ENCODE peak calls at places on chromosomes 12 and 14, in seven cellular contexts. One of them, this sample, is unnamed.
A peak's percentile ranks its signal among the peaks of the same experiment; 100 is the strongest.

GRCh38 chr12:92624236-92624635 is 78.6 kb upstream of the PLEKHG7 start:
- DNase-seq in B cell: no peak
- DNase-seq in GM12865: no peak
- DNase-seq in endothelial cell: no peak
- DNase-seq in foreskin keratinocyte: peak; percentile 63
- DNase-seq in HT1080: peak; percentile 48
- DNase-seq in DMS53: no peak
- DNase-seq in this sample: peak; percentile 11

GRCh38 chr12:28539691-28540323 is 349.6 kb downstream of the CCDC91 start:
- DNase-seq in foreskin keratinocyte: no peak
- DNase-seq in GM12865: no peak
- DNase-seq in B cell: no peak
- DNase-seq in DMS53: peak; percentile 42
- DNase-seq in endothelial cell: no peak
- DNase-seq in HT1080: no peak
- DNase-seq in this sample: no peak

GRCh38 chr12:122825773-122826724 is 9.2 kb upstream of the HIP1R start:
- DNase-seq in GM12865: no peak
- DNase-seq in HT1080: peak; percentile 33
- DNase-seq in DMS53: peak; percentile 66
- DNase-seq in foreskin keratinocyte: no peak
- DNase-seq in B cell: peak; percentile 32
- DNase-seq in endothelial cell: no peak
- DNase-seq in this sample: no peak

GRCh38 chr14:101797785-101798342 is 36.4 kb downstream of the PPP2R5C start:
- DNase-seq in B cell: no peak
- DNase-seq in GM12865: no peak
- DNase-seq in endothelial cell: no peak
- DNase-seq in HT1080: no peak
- DNase-seq in foreskin keratinocyte: no peak
- DNase-seq in DMS53: no peak
- DNase-seq in this sample: no peak

GRCh38 chr12:23066095-23066494 is 441.1 kb downstream of the ETNK1 start:
- DNase-seq in foreskin keratinocyte: no peak
- DNase-seq in GM12865: no peak
- DNase-seq in B cell: no peak
- DNase-seq in DMS53: no peak
- DNase-seq in HT1080: no peak
- DNase-seq in endothelial cell: no peak
- DNase-seq in this sample: no peak

GRCh38 chr12:65121049-65121955 is at the start of gene WIF1:
- DNase-seq in foreskin keratinocyte: peak; percentile 5
- DNase-seq in B cell: peak; percentile 50
- DNase-seq in GM12865: peak; percentile 18
- DNase-seq in DMS53: peak; percentile 86
- DNase-seq in endothelial cell: peak; percentile 55
- DNase-seq in HT1080: no peak
- DNase-seq in this sample: no peak

GRCh38 chr12:31325524-31325875 is 450 bp downstream of the SINHCAF start:
- DNase-seq in endothelial cell: no peak
- DNase-seq in DMS53: peak; percentile 85
- DNase-seq in foreskin keratinocyte: no peak
- DNase-seq in HT1080: no peak
- DNase-seq in GM12865: peak; percentile 30
- DNase-seq in B cell: no peak
- DNase-seq in this sample: no peak

GRCh38 chr12:73699318-73699717 is 838.3 kb upstream of the ATXN7L3B start:
- DNase-seq in HT1080: no peak
- DNase-seq in foreskin keratinocyte: no peak
- DNase-seq in B cell: no peak
- DNase-seq in endothelial cell: no peak
- DNase-seq in GM12865: no peak
- DNase-seq in DMS53: no peak
- DNase-seq in this sample: no peak

GRCh38 chr12:23057571-23057970 is 432.6 kb downstream of the ETNK1 start:
- DNase-seq in GM12865: no peak
- DNase-seq in DMS53: no peak
- DNase-seq in HT1080: no peak
- DNase-seq in B cell: no peak
- DNase-seq in foreskin keratinocyte: no peak
- DNase-seq in endothelial cell: no peak
- DNase-seq in this sample: no peak

GRCh38 chr12:3263939-3264699 is 186.9 kb downstream of the TSPAN9 start:
- DNase-seq in foreskin keratinocyte: no peak
- DNase-seq in GM12865: no peak
- DNase-seq in HT1080: no peak
- DNase-seq in DMS53: no peak
- DNase-seq in B cell: no peak
- DNase-seq in endothelial cell: no peak
- DNase-seq in this sample: no peak

GRCh38 chr12:32561931-32562341 is 117.2 kb upstream of the DNM1L start:
- DNase-seq in HT1080: no peak
- DNase-seq in GM12865: no peak
- DNase-seq in DMS53: no peak
- DNase-seq in foreskin keratinocyte: no peak
- DNase-seq in endothelial cell: no peak
- DNase-seq in B cell: no peak
- DNase-seq in this sample: no peak

GRCh38 chr12:51788876-51789275 is 59.6 kb downstream of the FIGNL2 start:
- DNase-seq in foreskin keratinocyte: no peak
- DNase-seq in DMS53: no peak
- DNase-seq in endothelial cell: no peak
- DNase-seq in HT1080: peak; percentile 70
- DNase-seq in GM12865: peak; percentile 15
- DNase-seq in B cell: no peak
- DNase-seq in this sample: no peak

GRCh38 chr12:19222566-19222965 is 93.0 kb downstream of the PLEKHA5 start:
- DNase-seq in DMS53: no peak
- DNase-seq in foreskin keratinocyte: no peak
- DNase-seq in GM12865: no peak
- DNase-seq in B cell: no peak
- DNase-seq in HT1080: no peak
- DNase-seq in endothelial cell: no peak
- DNase-seq in this sample: no peak

GRCh38 chr12:113347-113746 is 46.8 kb downstream of the IQSEC3 start:
- DNase-seq in endothelial cell: no peak
- DNase-seq in GM12865: no peak
- DNase-seq in HT1080: no peak
- DNase-seq in B cell: no peak
- DNase-seq in DMS53: peak; percentile 31
- DNase-seq in foreskin keratinocyte: no peak
- DNase-seq in this sample: no peak

GRCh38 chr12:58346032-58346632 is 404.8 kb downstream of the ATP23 start:
- DNase-seq in B cell: peak; percentile 17
- DNase-seq in GM12865: peak; percentile 24
- DNase-seq in HT1080: peak; percentile 52
- DNase-seq in foreskin keratinocyte: no peak
- DNase-seq in endothelial cell: no peak
- DNase-seq in DMS53: peak; percentile 72
- DNase-seq in this sample: peak; percentile 38

GRCh38 chr12:82952946-82953345 is 266.2 kb downstream of the TMTC2 start:
- DNase-seq in foreskin keratinocyte: peak; percentile 43
- DNase-seq in HT1080: no peak
- DNase-seq in GM12865: peak; percentile 24
- DNase-seq in B cell: no peak
- DNase-seq in DMS53: no peak
- DNase-seq in endothelial cell: no peak
- DNase-seq in this sample: no peak

GRCh38 chr12:5789469-5789968 is 155.5 kb downstream of the ANO2 start:
- DNase-seq in foreskin keratinocyte: peak; percentile 14
- DNase-seq in B cell: no peak
- DNase-seq in GM12865: no peak
- DNase-seq in endothelial cell: no peak
- DNase-seq in HT1080: peak; percentile 44
- DNase-seq in DMS53: no peak
- DNase-seq in this sample: peak; percentile 11

GRCh38 chr12:39441963-39442894 is 691 bp downstream of the KIF21A start:
- DNase-seq in HT1080: peak; percentile 47
- DNase-seq in DMS53: peak; percentile 81
- DNase-seq in endothelial cell: peak; percentile 36
- DNase-seq in B cell: peak; percentile 55
- DNase-seq in GM12865: peak; percentile 75
- DNase-seq in foreskin keratinocyte: no peak
- DNase-seq in this sample: no peak

GRCh38 chr14:100386121-100386520 is 63.0 kb downstream of the SLC25A47 start:
- DNase-seq in DMS53: no peak
- DNase-seq in endothelial cell: no peak
- DNase-seq in HT1080: no peak
- DNase-seq in GM12865: no peak
- DNase-seq in foreskin keratinocyte: no peak
- DNase-seq in B cell: no peak
- DNase-seq in this sample: no peak

GRCh38 chr14:70378687-70379086 is 19.2 kb upstream of the COX16 start:
- DNase-seq in endothelial cell: no peak
- DNase-seq in HT1080: no peak
- DNase-seq in DMS53: no peak
- DNase-seq in GM12865: no peak
- DNase-seq in foreskin keratinocyte: no peak
- DNase-seq in B cell: no peak
- DNase-seq in this sample: no peak

GRCh38 chr12:127628655-127629054 is 638.3 kb upstream of the TMEM132C start:
- DNase-seq in B cell: no peak
- DNase-seq in endothelial cell: no peak
- DNase-seq in DMS53: peak; percentile 69
- DNase-seq in HT1080: peak; percentile 68
- DNase-seq in foreskin keratinocyte: no peak
- DNase-seq in GM12865: no peak
- DNase-seq in this sample: no peak

GRCh38 chr12:34399631-34400422 is 377.5 kb downstream of the ALG10 start:
- DNase-seq in GM12865: no peak
- DNase-seq in foreskin keratinocyte: no peak
- DNase-seq in HT1080: no peak
- DNase-seq in DMS53: no peak
- DNase-seq in B cell: no peak
- DNase-seq in endothelial cell: peak; percentile 0
- DNase-seq in this sample: no peak

GRCh38 chr14:99884834-99885648 is 91.8 kb downstream of the EML1 start:
- DNase-seq in B cell: peak; percentile 50
- DNase-seq in DMS53: peak; percentile 73
- DNase-seq in GM12865: peak; percentile 64
- DNase-seq in endothelial cell: peak; percentile 22
- DNase-seq in HT1080: peak; percentile 33
- DNase-seq in foreskin keratinocyte: no peak
- DNase-seq in this sample: peak; percentile 64

GRCh38 chr12:68097386-68097785 is 62.2 kb downstream of the IFNG start:
- DNase-seq in B cell: no peak
- DNase-seq in endothelial cell: no peak
- DNase-seq in foreskin keratinocyte: peak; percentile 60
- DNase-seq in DMS53: no peak
- DNase-seq in HT1080: peak; percentile 26
- DNase-seq in GM12865: no peak
- DNase-seq in this sample: no peak

GRCh38 chr12:11581179-11581755 is 68.2 kb upstream of the ETV6 start:
- DNase-seq in HT1080: peak; percentile 63
- DNase-seq in GM12865: peak; percentile 87
- DNase-seq in B cell: peak; percentile 79
- DNase-seq in DMS53: peak; percentile 92
- DNase-seq in foreskin keratinocyte: peak; percentile 16
- DNase-seq in endothelial cell: peak; percentile 61
- DNase-seq in this sample: peak; percentile 77

GRCh38 chr12:113242018-113242418 is 20.8 kb downstream of the TPCN1 start:
- DNase-seq in foreskin keratinocyte: no peak
- DNase-seq in HT1080: peak; percentile 95
- DNase-seq in endothelial cell: no peak
- DNase-seq in GM12865: no peak
- DNase-seq in B cell: no peak
- DNase-seq in DMS53: peak; percentile 93
- DNase-seq in this sample: no peak

GRCh38 chr12:102059343-102059742 is 2.4 kb downstream of the WASHC3 start:
- DNase-seq in GM12865: peak; percentile 36
- DNase-seq in B cell: no peak
- DNase-seq in foreskin keratinocyte: no peak
- DNase-seq in endothelial cell: no peak
- DNase-seq in DMS53: peak; percentile 93
- DNase-seq in HT1080: no peak
- DNase-seq in this sample: no peak

GRCh38 chr14:30974628-30975027 is 50.8 kb upstream of the AP4S1 start:
- DNase-seq in foreskin keratinocyte: no peak
- DNase-seq in GM12865: no peak
- DNase-seq in endothelial cell: no peak
- DNase-seq in DMS53: no peak
- DNase-seq in HT1080: no peak
- DNase-seq in B cell: no peak
- DNase-seq in this sample: no peak

GRCh38 chr14:66649515-66649914 is 141.6 kb downstream of the GPHN start:
- DNase-seq in GM12865: peak; percentile 89
- DNase-seq in endothelial cell: no peak
- DNase-seq in HT1080: no peak
- DNase-seq in DMS53: peak; percentile 77
- DNase-seq in foreskin keratinocyte: no peak
- DNase-seq in B cell: no peak
- DNase-seq in this sample: no peak

GRCh38 chr14:20986811-20987210 is 3.0 kb upstream of the METTL17 start:
- DNase-seq in DMS53: peak; percentile 9
- DNase-seq in foreskin keratinocyte: peak; percentile 90
- DNase-seq in HT1080: peak; percentile 92
- DNase-seq in B cell: no peak
- DNase-seq in endothelial cell: no peak
- DNase-seq in GM12865: no peak
- DNase-seq in this sample: peak; percentile 94

GRCh38 chr12:108305520-108305919 is 33.6 kb downstream of the CMKLR1 start:
- DNase-seq in endothelial cell: peak; percentile 13
- DNase-seq in foreskin keratinocyte: no peak
- DNase-seq in B cell: no peak
- DNase-seq in HT1080: peak; percentile 71
- DNase-seq in DMS53: no peak
- DNase-seq in GM12865: no peak
- DNase-seq in this sample: peak; percentile 60

GRCh38 chr14:103087343-103087835 is 3.4 kb downstream of the LBHD2 start:
- DNase-seq in B cell: no peak
- DNase-seq in foreskin keratinocyte: no peak
- DNase-seq in DMS53: no peak
- DNase-seq in GM12865: no peak
- DNase-seq in endothelial cell: no peak
- DNase-seq in HT1080: no peak
- DNase-seq in this sample: no peak

GRCh38 chr14:70254476-70254961 is 65.8 kb upstream of the SLC8A3 start:
- DNase-seq in HT1080: peak; percentile 48
- DNase-seq in endothelial cell: peak; percentile 61
- DNase-seq in DMS53: peak; percentile 88
- DNase-seq in GM12865: peak; percentile 73
- DNase-seq in B cell: peak; percentile 32
- DNase-seq in foreskin keratinocyte: no peak
- DNase-seq in this sample: no peak